ENCODE peak calls at places on chromosome 13, in five cellular contexts. J is H1, G is transverse colon, M is suprapubic skin, L is upper lobe of left lung. P is an unnamed sample.

GRCh38 chr13:25046274-25046984 is 49.5 kb upstream of the PABPC3 start:
- DNase-seq in G (no peak), L (peak), J (no peak), M (no peak), P (no peak)

GRCh38 chr13:33147832-33148231 is 131.6 kb downstream of the KL start:
- DNase-seq in M (no peak), J (no peak), G (no peak), L (no peak), P (no peak)

GRCh38 chr13:112444001-112444311 is 67.8 kb downstream of the SPACA7 start:
- DNase-seq in J (peak), L (peak), G (peak), M (no peak), P (peak)

GRCh38 chr13:89966524-89966923 is 1381.0 kb upstream of the MIR17HG start:
- DNase-seq in J (no peak), L (no peak), G (no peak), M (no peak), P (no peak)

GRCh38 chr13:44648392-44649117 is 72.4 kb upstream of the TSC22D1 start:
- DNase-seq in L (no peak), M (no peak), G (no peak), J (no peak), P (no peak)

GRCh38 chr13:48505597-48506091 is 27.2 kb downstream of the RCBTB2 start:
- DNase-seq in J (no peak), L (no peak), G (peak), M (no peak), P (no peak)

GRCh38 chr13:95734124-95734523 is 57.2 kb downstream of the DNAJC3 start:
- DNase-seq in M (no peak), G (no peak), J (no peak), L (no peak), P (no peak)

GRCh38 chr13:52085416-52085815 is 43.5 kb downstream of the NEK5 start:
- DNase-seq in L (no peak), G (no peak), J (no peak), M (no peak), P (no peak)

GRCh38 chr13:77351326-77351725 is 24.4 kb upstream of the MYCBP2 start:
- DNase-seq in G (no peak), M (no peak), L (no peak), J (no peak), P (no peak)

GRCh38 chr13:79183231-79183630 is 222.8 kb downstream of the RBM26 start:
- DNase-seq in M (no peak), L (no peak), G (no peak), J (no peak), P (no peak)

GRCh38 chr13:37360556-37360955 is 238.0 kb downstream of the POSTN start:
- DNase-seq in G (no peak), L (no peak), M (no peak), J (no peak), P (no peak)

GRCh38 chr13:43785681-43786471 is 896 bp downstream of the ENOX1 start:
- DNase-seq in M (peak), L (peak), J (no peak), G (peak), P (no peak)

GRCh38 chr13:33958964-33959363 is 141.0 kb downstream of the RFC3 start:
- DNase-seq in L (no peak), J (no peak), G (no peak), M (no peak), P (no peak)

GRCh38 chr13:62321139-62321538 is 905.5 kb upstream of the PCDH20 start:
- DNase-seq in J (no peak), M (no peak), G (no peak), L (no peak), P (no peak)

GRCh38 chr13:62324842-62325241 is 909.2 kb upstream of the PCDH20 start:
- DNase-seq in J (no peak), G (no peak), M (no peak), L (no peak), P (no peak)

GRCh38 chr13:62321895-62322294 is 906.2 kb upstream of the PCDH20 start:
- DNase-seq in M (no peak), L (no peak), G (no peak), J (no peak), P (no peak)

GRCh38 chr13:62320731-62321130 is 905.1 kb upstream of the PCDH20 start:
- DNase-seq in L (no peak), J (no peak), M (no peak), G (no peak), P (no peak)

DNA sequence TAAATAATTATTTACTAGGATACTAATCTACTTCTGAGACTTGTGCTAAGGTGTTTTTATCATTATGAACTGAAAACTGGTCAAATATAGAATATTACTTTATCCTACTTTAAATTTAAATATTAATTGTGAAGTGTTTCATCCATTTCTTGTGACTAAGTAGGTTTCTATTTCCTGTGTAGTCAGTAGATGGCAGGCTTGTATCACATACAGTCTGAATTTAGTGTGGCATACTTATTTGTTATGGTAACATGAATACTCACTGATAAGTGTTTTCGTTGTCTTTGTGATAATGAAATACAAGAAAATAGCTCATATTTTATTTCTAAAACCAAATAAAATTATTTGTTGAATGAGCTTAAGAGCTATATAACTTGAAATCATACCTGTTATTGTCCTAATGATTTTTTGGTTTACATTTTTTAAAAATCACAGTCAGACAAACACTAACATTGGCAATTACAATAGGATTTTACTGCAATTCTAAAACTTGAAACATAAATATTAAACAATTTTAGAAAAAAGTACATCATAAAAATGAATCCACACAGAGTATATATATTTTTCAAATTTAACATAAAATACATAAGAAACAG is 904.6 kb upstream of the PCDH20 start:
- DNase-seq in L (no peak), G (no peak), J (no peak), M (no peak), P (peak)
- TF ChIP-seq CTCF in L (no peak), G (peak), J (peak), M (peak), P (no peak)

DNA sequence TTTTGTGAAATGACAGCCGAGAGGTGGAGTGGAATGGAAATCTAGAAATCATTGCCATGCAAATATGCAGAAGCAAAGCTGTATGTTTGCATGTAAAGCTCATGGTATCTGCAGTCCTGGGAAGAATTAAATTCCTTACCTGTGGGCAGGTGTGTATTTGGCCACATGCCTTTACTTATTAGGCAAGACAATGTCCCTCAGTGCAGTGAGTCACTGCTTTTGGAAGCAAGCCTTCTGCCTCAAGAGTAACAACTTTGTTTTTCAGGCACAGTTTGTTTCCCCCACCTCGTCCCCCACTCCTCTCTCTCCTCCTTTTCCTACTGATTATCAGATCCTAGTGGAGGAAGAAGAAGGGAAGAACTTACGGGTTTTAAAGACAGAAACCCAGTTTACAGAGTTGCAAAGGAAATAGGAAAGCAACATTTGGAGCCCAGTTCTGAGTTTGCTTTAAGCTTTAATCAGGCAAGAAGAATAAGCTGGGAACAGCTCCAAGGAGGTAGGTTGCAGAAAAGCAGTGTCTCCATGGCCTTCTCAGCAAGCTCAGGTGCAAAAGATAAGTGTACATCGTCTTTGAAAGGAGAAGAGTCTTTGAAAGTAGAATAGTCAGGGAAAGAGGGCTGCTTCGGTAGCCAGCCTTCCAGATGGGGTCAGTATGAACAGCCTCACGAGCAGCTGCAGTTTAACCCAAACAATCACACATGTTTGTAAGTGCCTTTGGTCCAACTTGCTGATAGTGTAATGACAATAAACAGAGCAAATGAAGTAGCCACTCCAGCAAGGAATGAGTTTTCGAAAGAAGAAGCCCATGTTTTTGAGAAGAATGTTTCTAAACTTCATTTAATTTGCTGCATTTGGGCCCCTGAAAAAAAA is 190.1 kb downstream of the KLF5 start:
- DNase-seq in G (no peak), M (no peak), J (peak), L (no peak), P (no peak)
- TF ChIP-seq POLR2AphosphoS5 in G (no peak), M (peak), J (no peak), L (no peak), P (no peak)

DNA sequence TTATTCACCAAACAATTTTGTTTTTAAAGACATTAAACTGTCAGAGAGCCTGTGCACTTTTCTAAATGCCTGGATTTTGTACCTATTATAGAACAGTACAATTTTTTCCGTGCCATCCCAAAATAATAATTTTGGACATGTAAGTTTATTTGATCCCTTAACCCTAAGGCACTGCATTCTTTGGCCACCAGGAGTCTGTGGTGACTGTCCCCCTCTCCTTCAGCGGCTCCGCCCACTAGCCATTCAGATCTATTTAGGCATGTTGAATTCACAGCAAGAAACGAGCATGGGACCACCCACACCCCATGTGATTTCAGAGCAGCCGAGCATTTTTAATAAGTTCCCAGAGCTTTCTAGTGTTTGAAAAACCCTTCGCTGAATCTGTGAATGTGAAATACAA is 567.5 kb downstream of the MYO16 start:
- DNase-seq in M (no peak), G (no peak), J (no peak), L (no peak), P (no peak)
- TF ChIP-seq CTCF in M (no peak), G (no peak), J (peak), L (no peak), P (no peak)

GRCh38 chr13:113976711-113977684 is 3.1 kb upstream of the C13orf46 start:
- DNase-seq in J (no peak), M (peak), G (no peak), L (peak), P (no peak)
- TF ChIP-seq POLR2AphosphoS5 in J (no peak), M (no peak), G (no peak), L (no peak), P (no peak)

DNA sequence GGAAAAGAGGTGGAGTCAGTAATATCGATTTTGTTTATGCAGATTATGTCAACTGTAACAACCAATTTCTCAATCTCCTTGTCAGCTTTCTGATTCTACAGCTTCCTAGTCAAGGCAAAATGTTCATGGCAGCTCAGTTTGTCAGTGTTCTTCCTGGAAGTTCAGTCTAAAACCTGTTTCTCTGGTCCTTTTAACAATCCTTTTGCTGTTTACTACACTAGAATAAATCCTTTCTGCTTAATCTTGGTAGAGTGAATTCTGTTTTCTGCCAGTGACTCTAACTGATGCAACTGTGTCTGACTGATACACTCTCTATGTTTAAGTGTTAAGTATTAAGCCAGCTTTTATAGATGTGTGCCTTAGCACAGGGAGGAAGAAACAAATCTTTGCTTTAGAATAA is 516.9 kb upstream of the KLF12 start:
- DNase-seq in J (no peak), L (no peak), M (no peak), G (no peak), P (no peak)
- TF ChIP-seq CTCF in J (no peak), L (no peak), M (no peak), G (no peak), P (no peak)

P was measured in Panc1.